ENCODE peak calls at places on chromosomes 16 and 17, in nine cellular contexts. U is skeletal muscle cell; K is nephron progenitor cell; W is substantia nigra; Q is AG08395; D is kidney glomerular epithelial cell; B is heart left ventricle; M is Jurkat, Clone E6-1; Z is activated T-cell treated with anti-CD3 and anti-CD28 coated beads for 1 hour. Y is an unnamed sample.

GRCh38 chr16:69395859-69396186 is 10.0 kb upstream of the TERF2 start:
- DNase-seq in U (no peak), K (no peak), W (no peak), Q (no peak), D (no peak), B (no peak), M (no peak), Z (no peak), Y (no peak)

GRCh38 chr16:982152-983043 is 828 bp downstream of the SOX8 start:
- DNase-seq in U (no peak), K (peak), W (no peak), Q (no peak), D (no peak), B (no peak), M (no peak), Z (no peak), Y (no peak)

GRCh38 chr17:76408037-76408849 is 23.8 kb downstream of the SPHK1 start:
- DNase-seq in U (no peak), K (peak), W (no peak), Q (peak), D (peak), B (peak), M (peak), Z (peak), Y (peak)

GRCh38 chr17:74736423-74737298 is at the start of gene RAB37:
- DNase-seq in U (no peak), K (peak), W (no peak), Q (peak), D (no peak), B (no peak), M (no peak), Z (peak), Y (peak)

GRCh38 chr17:30379303-30380105 is 777 bp downstream of the CPD start:
- DNase-seq in U (no peak), K (peak), W (no peak), Q (no peak), D (no peak), B (peak), M (no peak), Z (peak), Y (peak)

GRCh38 chr17:46157443-46158107 is 35.7 kb downstream of the KANSL1 start:
- DNase-seq in U (no peak), K (no peak), W (no peak), Q (peak), D (no peak), B (no peak), M (no peak), Z (no peak), Y (no peak)

GRCh38 chr16:31641279-31641678 is 113.6 kb downstream of the AHSP start:
- DNase-seq in U (no peak), K (no peak), W (no peak), Q (no peak), D (no peak), B (no peak), M (no peak), Z (no peak), Y (no peak)

GRCh38 chr17:179721-180379 is 1.6 kb downstream of the DOC2B start:
- DNase-seq in U (no peak), K (no peak), W (no peak), Q (no peak), D (no peak), B (no peak), M (no peak), Z (no peak), Y (no peak)

GRCh38 chr17:7887038-7887481 is 1.5 kb upstream of the CHD3 start:
- DNase-seq in U (no peak), K (no peak), W (no peak), Q (no peak), D (peak), B (no peak), M (peak), Z (no peak), Y (no peak)

GRCh38 chr17:63498621-63499195 is 21.8 kb downstream of the ACE start:
- DNase-seq in U (no peak), K (no peak), W (no peak), Q (peak), D (no peak), B (no peak), M (no peak), Z (no peak), Y (no peak)

GRCh38 chr16:59090501-59090900 is 356.4 kb upstream of the GOT2 start:
- DNase-seq in U (no peak), K (no peak), W (no peak), Q (no peak), D (peak), B (no peak), M (no peak), Z (no peak), Y (no peak)

GRCh38 chr17:82231562-82232321 is 2.9 kb downstream of the SLC16A3 start:
- DNase-seq in U (no peak), K (peak), W (peak), Q (no peak), D (no peak), B (peak), M (no peak), Z (no peak), Y (peak)

GRCh38 chr16:56691885-56692284 is 9.6 kb downstream of the MT1X start:
- DNase-seq in U (no peak), K (no peak), W (no peak), Q (peak), D (peak), B (no peak), M (no peak), Z (no peak), Y (no peak)

GRCh38 chr16:27083861-27084261 is 17.1 kb downstream of the C16orf82 start:
- DNase-seq in U (no peak), K (peak), W (no peak), Q (peak), D (no peak), B (peak), M (no peak), Z (no peak), Y (no peak)

GRCh38 chr16:9003322-9003721 is 39.6 kb upstream of the USP7 start:
- DNase-seq in U (no peak), K (no peak), W (no peak), Q (no peak), D (no peak), B (no peak), M (no peak), Z (no peak), Y (no peak)

GRCh38 chr17:9729735-9730420 is 61.5 kb downstream of the DHRS7C start:
- DNase-seq in U (no peak), K (no peak), W (no peak), Q (no peak), D (peak), B (no peak), M (no peak), Z (no peak), Y (no peak)

GRCh38 chr16:24713379-24713778 is 16.1 kb upstream of the TNRC6A start:
- DNase-seq in U (no peak), K (no peak), W (no peak), Q (no peak), D (no peak), B (no peak), M (no peak), Z (no peak), Y (no peak)

GRCh38 chr17:50087246-50087911 is 7.8 kb upstream of the PDK2 start:
- DNase-seq in U (no peak), K (peak), W (peak), Q (peak), D (no peak), B (peak), M (peak), Z (peak), Y (peak)

GRCh38 chr17:41307647-41308046 is 1.5 kb downstream of the KRTAP16-1 start:
- DNase-seq in U (no peak), K (no peak), W (no peak), Q (peak), D (no peak), B (no peak), M (no peak), Z (no peak), Y (no peak)

GRCh38 chr16:30867747-30868146 is 26.1 kb downstream of the BCL7C start:
- DNase-seq in U (no peak), K (no peak), W (no peak), Q (peak), D (no peak), B (no peak), M (no peak), Z (no peak), Y (no peak)